ENCODE peak calls at places on chromosomes 2 and 18, in ten cellular contexts. O is K562, T is A549, S is adrenal gland, V is Peyer's patch, E is body of pancreas, R is GM12891, N is uterus, P is lower leg skin, X is GM12892. Q is an unnamed sample.

GRCh38 chr2:104502904-104503303 is 351.0 kb upstream of the POU3F3 start:
- DNase-seq in T (no peak), X (no peak), N (no peak), V (no peak), O (no peak), R (no peak), S (no peak), P (no peak), E (no peak), Q (no peak)

GRCh38 chr2:217360111-217360510 is 500.2 kb upstream of the TNP1 start:
- DNase-seq in T (no peak), E (no peak), P (no peak), V (no peak), N (no peak), R (no peak), S (no peak), O (no peak), X (no peak), Q (no peak)

GRCh38 chr18:72201032-72201431 is 343.1 kb downstream of the CBLN2 start:
- DNase-seq in T (no peak), O (no peak), V (no peak), N (no peak), R (no peak), S (no peak), E (no peak), X (no peak), P (no peak), Q (no peak)

GRCh38 chr2:226796012-226796839 is 3.4 kb downstream of the IRS1 start:
- DNase-seq in T (no peak), X (no peak), S (peak; percentile 43), O (no peak), E (no peak), R (no peak), V (peak; percentile 51), N (peak; percentile 30), P (no peak), Q (no peak)

GRCh38 chr18:13797157-13797611 is 26.8 kb upstream of the MC5R start:
- DNase-seq in E (no peak), X (no peak), S (no peak), T (no peak), N (no peak), P (no peak), V (no peak), R (no peak), O (no peak), Q (no peak)

GRCh38 chr2:226354434-226354833 is 445.2 kb downstream of the IRS1 start:
- DNase-seq in S (no peak), O (no peak), V (no peak), X (no peak), N (no peak), T (no peak), R (no peak), P (no peak), E (no peak), Q (no peak)

GRCh38 chr2:84946204-84947009 is 24.6 kb upstream of the KCMF1 start:
- DNase-seq in V (peak; percentile 83), R (no peak), O (peak; percentile 30), S (no peak), P (no peak), X (no peak), E (no peak), N (no peak), T (peak; percentile 94), Q (no peak)

GRCh38 chr2:55010149-55010591 is 40.1 kb downstream of the RTN4 start:
- DNase-seq in E (peak; percentile 69), X (peak; percentile 3), T (peak; percentile 67), O (peak; percentile 57), P (peak; percentile 88), R (peak; percentile 17), V (peak; percentile 59), N (no peak), S (peak; percentile 52), Q (peak; percentile 55)

GRCh38 chr2:67544286-67544685 is 147.2 kb downstream of the ETAA1 start:
- DNase-seq in S (no peak), O (no peak), N (no peak), R (no peak), X (no peak), P (no peak), V (no peak), T (no peak), E (no peak), Q (no peak)
- TF ChIP-seq POLR2A in S (no peak), O (no peak), N (no peak), R (no peak), X (no peak), P (no peak), V (no peak), T (no peak), E (no peak), Q (no peak)

GRCh38 chr2:152450176-152450575 is 115.2 kb downstream of the FMNL2 start:
- DNase-seq in T (no peak), E (no peak), V (no peak), O (no peak), N (no peak), R (no peak), P (no peak), X (no peak), S (no peak), Q (no peak)

GRCh38 chr2:152455738-152456137 is 120.8 kb downstream of the FMNL2 start:
- DNase-seq in V (no peak), E (no peak), O (no peak), P (no peak), X (no peak), S (no peak), N (no peak), R (no peak), T (no peak), Q (no peak)

GRCh38 chr2:152454391-152454790 is 119.4 kb downstream of the FMNL2 start:
- DNase-seq in E (no peak), P (no peak), T (no peak), V (no peak), R (no peak), O (no peak), N (no peak), S (no peak), X (no peak), Q (no peak)

GRCh38 chr2:152452256-152452973 is 117.4 kb downstream of the FMNL2 start:
- DNase-seq in S (no peak), T (no peak), X (no peak), O (no peak), N (no peak), V (no peak), P (no peak), R (no peak), E (no peak), Q (no peak)

DNA sequence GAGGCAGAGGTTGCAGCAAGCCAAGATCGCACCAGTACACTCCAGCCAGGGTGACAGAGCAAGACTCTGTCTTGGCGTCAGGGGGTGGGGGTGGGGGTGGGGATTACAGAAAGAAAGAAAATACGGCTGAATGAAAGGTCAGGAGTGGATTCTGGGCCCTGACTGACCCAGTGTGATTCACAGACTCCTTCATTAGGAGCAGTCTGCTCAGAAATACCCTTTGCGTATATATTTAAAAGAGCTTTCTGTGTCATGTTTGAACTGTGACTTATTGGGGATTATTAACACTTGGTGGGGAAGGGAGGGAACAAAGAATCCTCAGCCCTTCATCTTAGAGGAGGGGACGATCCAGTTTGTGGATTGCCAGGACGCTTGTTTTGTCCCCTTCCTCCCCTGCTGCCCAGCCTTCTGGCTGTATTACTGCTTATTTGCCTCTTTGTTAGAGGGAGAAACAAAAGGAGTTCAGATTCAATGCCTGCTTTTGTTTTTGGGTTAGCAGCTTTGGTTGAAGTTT is 118.2 kb downstream of the FMNL2 start:
- DNase-seq in P (no peak), V (no peak), X (no peak), T (no peak), E (no peak), N (no peak), S (no peak), R (no peak), O (no peak), Q (no peak)
- TF ChIP-seq POLR2A in P (no peak), V (no peak), X (no peak), T (no peak), E (no peak), N (no peak), S (no peak), R (no peak), O (no peak), Q (no peak)

GRCh38 chr2:39381653-39382052 is 55.4 kb downstream of the MAP4K3 start:
- DNase-seq in O (no peak), V (no peak), P (no peak), E (no peak), S (no peak), X (no peak), N (no peak), T (no peak), R (no peak), Q (no peak)

GRCh38 chr2:39378968-39379367 is 58.1 kb downstream of the MAP4K3 start:
- DNase-seq in R (no peak), O (no peak), E (no peak), S (no peak), P (no peak), V (no peak), X (no peak), T (no peak), N (no peak), Q (no peak)

GRCh38 chr2:39379643-39380524 is 57.2 kb downstream of the MAP4K3 start:
- DNase-seq in O (peak; percentile 66), P (no peak), E (no peak), T (peak; percentile 71), R (no peak), S (no peak), N (no peak), X (no peak), V (no peak), Q (peak; percentile 61)

GRCh38 chr2:39377226-39377939 is 59.7 kb downstream of the MAP4K3 start:
- DNase-seq in O (peak; percentile 70), X (no peak), N (no peak), T (no peak), P (no peak), V (no peak), E (no peak), R (peak; percentile 10), S (no peak), Q (peak; percentile 27)

DNA sequence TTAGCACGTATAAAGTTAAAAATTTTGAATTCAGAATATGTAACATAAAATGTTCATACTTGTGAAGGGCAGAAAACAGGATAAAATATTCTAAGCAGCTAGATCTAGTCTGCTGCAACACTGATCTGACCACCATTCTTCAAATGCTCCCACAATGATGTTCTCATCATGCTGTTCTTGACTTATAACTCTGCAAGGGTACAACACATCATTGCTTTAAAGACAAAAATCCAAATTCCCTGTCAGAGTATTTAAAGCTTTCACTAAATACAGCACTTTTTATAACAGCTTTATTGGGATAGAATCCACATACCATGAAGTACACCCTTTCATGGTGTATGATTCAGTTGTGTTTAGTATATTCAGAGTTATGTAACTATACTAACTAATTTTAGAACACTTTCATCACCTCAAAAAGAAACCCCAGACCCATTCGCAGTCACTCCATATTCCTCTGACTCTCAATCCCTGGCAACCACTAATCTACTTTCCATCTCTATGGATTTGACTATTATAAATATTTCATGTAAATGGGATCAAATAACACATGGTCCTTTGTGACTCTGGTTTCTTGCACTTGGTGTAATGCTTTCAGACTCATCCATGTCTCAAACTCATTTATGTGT is 56.4 kb downstream of the MAP4K3 start:
- DNase-seq in E (no peak), N (no peak), P (no peak), T (no peak), S (no peak), X (no peak), V (no peak), O (no peak), R (no peak), Q (no peak)
- TF ChIP-seq POLR2A in E (no peak), N (no peak), P (no peak), T (no peak), S (no peak), X (no peak), V (no peak), O (no peak), R (no peak), Q (no peak)

DNA sequence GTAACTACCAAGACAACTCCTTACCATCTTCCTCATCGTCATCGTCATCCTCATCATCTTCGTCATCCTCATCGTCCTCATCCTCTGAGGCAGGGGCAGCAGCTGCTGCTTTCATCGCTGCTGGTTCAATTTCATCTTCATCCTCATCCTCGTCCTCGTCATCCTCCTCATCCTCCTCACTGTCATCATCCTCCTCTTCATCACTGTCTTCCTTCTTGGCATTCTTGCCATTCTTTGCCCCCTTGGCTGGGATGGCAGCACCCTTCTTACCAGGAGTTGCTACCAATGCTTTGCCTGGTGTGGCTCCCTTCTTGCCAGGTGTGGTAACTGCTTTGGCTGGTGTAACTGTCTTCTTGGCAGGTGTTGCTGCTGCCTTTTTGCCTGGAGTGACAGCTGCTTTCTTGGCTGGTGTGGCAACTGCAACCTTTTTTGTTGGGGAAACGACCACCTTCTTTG is 2.7 kb downstream of the NCL start:
- DNase-seq in X (no peak), P (no peak), O (no peak), E (no peak), S (no peak), T (no peak), R (no peak), N (no peak), V (no peak), Q (no peak)
- TF ChIP-seq POLR2A in X (peak; percentile 41), P (no peak), O (peak; percentile 43), E (no peak), S (no peak), T (no peak), R (peak; percentile 6), N (no peak), V (no peak), Q (no peak)